ENCODE peak calls at places on chromosomes 3 and 15, in nine cellular contexts. Z is sigmoid colon, J is DMS79 treated with DMSO at 0.1 percent for 48 hours, Q is activated T-cell treated with anti-CD3 and anti-CD28 coated beads for 48 hours, H is glutamatergic neuron, L is SW 1271, N is hepatocyte, W is T1000, E is LHCN-M2. C is an unnamed sample.

GRCh38 chr3:97970929-97971460 is 1.2 kb downstream of the RIOX2 start:
- DNase-seq in Z (no peak), N (no peak), W (no peak), Q (no peak), E (peak), J (peak), L (no peak), H (no peak), C (no peak)

GRCh38 chr3:63232764-63233396 is 45.2 kb upstream of the SYNPR start:
- DNase-seq in H (no peak), Z (no peak), E (no peak), W (no peak), L (peak), N (peak), J (peak), Q (no peak), C (no peak)

GRCh38 chr3:120753831-120754230 is 11.3 kb downstream of the GTF2E1 start:
- DNase-seq in Q (no peak), L (no peak), Z (no peak), W (no peak), J (no peak), E (peak), H (no peak), N (no peak), C (no peak)

GRCh38 chr15:39247574-39247973 is 333.3 kb upstream of the THBS1 start:
- DNase-seq in W (no peak), L (no peak), E (no peak), Q (no peak), H (no peak), Z (no peak), N (no peak), J (no peak), C (no peak)

GRCh38 chr3:8755564-8756237 is 13.7 kb downstream of the OXTR start:
- DNase-seq in H (no peak), E (peak), Q (no peak), J (no peak), L (peak), N (no peak), W (no peak), Z (no peak), C (peak)

GRCh38 chr3:122100591-122101491 is 45.7 kb downstream of the CD86 start:
- DNase-seq in Q (no peak), L (no peak), E (peak), W (no peak), J (no peak), Z (no peak), N (no peak), H (no peak), C (no peak)

GRCh38 chr3:67463656-67464055 is 190.8 kb downstream of the SUCLG2 start:
- DNase-seq in E (peak), L (no peak), N (no peak), W (no peak), Z (no peak), J (no peak), Q (no peak), H (no peak), C (no peak)

GRCh38 chr3:160094562-160094961 is 105.9 kb downstream of the IL12A start:
- DNase-seq in E (no peak), Z (no peak), L (no peak), J (no peak), Q (no peak), N (no peak), W (no peak), H (no peak), C (no peak)

GRCh38 chr3:33067484-33067883 is 29.5 kb downstream of the GLB1 start:
- DNase-seq in W (no peak), N (no peak), J (no peak), Q (no peak), Z (no peak), E (peak), L (no peak), H (no peak), C (no peak)

GRCh38 chr3:141556034-141556433 is 69.2 kb downstream of the RASA2 start:
- DNase-seq in W (no peak), Z (no peak), E (no peak), H (no peak), N (peak), J (no peak), L (no peak), Q (peak), C (no peak)

GRCh38 chr3:97917813-97918536 is 54.3 kb downstream of the RIOX2 start:
- DNase-seq in Z (no peak), J (no peak), N (no peak), W (no peak), L (no peak), H (no peak), Q (no peak), E (no peak), C (no peak)

C was measured in HT-29.